ENCODE peak calls at places on chromosomes 13 and 19, in four cellular contexts. L is left colon, Y is EL, I is neural crest cell. J is an unnamed sample.

GRCh38 chr19:2540646-2541454 is 64.9 kb downstream of the GADD45B start:
- DNase-seq in Y (peak; percentile 100), L (peak; percentile 80), I (peak; percentile 65), J (no peak)

GRCh38 chr13:45432737-45433380 is 14.7 kb upstream of the SLC25A30 start:
- DNase-seq in Y (no peak), L (no peak), I (no peak), J (no peak)

GRCh38 chr19:54654447-54655321 is 8.1 kb upstream of the LILRB4 start:
- DNase-seq in I (no peak), L (no peak), Y (no peak), J (no peak)

GRCh38 chr19:12757544-12758274 is 6.1 kb downstream of the BEST2 start:
- DNase-seq in Y (peak; percentile 77), L (peak; percentile 65), I (peak; percentile 87), J (peak; percentile 79)

GRCh38 chr13:27973956-27974662 is 5.0 kb upstream of the CDX2 start:
- DNase-seq in Y (no peak), I (no peak), L (no peak), J (no peak)

GRCh38 chr19:35268546-35269424 is at the start of gene USF2:
- DNase-seq in I (peak; percentile 54), Y (peak; percentile 65), L (peak; percentile 79), J (peak; percentile 64)

GRCh38 chr13:85508683-85509329 is 290.4 kb downstream of the SLITRK6 start:
- DNase-seq in I (no peak), Y (no peak), L (no peak), J (no peak)

GRCh38 chr13:23681253-23681652 is 111.0 kb downstream of the TNFRSF19 start:
- DNase-seq in I (no peak), L (no peak), Y (no peak), J (no peak)

GRCh38 chr19:12828494-12828893 is 5.9 kb downstream of the RTBDN start:
- DNase-seq in L (peak; percentile 54), I (no peak), Y (peak; percentile 61), J (peak; percentile 76)

GRCh38 chr19:46388311-46389095 is 24.9 kb downstream of the CCDC8 start:
- DNase-seq in L (no peak), Y (no peak), I (no peak), J (no peak)

J was measured in NCI-H526.